ENCODE peak calls at places on chromosomes 2 and 18, in ten cellular contexts. Z is colonic mucosa; T is body of pancreas; E is IMR-90; G is CD8-positive, alpha-beta memory T cell; U is spleen; N is brain microvascular endothelial cell; H is left ventricle myocardium inferior; X is mesendoderm; C is heart right ventricle. P is an unnamed sample.

GRCh38 chr2:174787485-174788205 is 23.4 kb upstream of the CHRNA1 start:
- DNase-seq in G (no peak), E (peak; percentile 100), Z (no peak), U (no peak), C (no peak), N (peak; percentile 96), X (peak; percentile 94), H (no peak), T (no peak), P (peak; percentile 100)

GRCh38 chr2:235378261-235378660 is 115.6 kb upstream of the AGAP1 start:
- DNase-seq in T (peak; percentile 38), U (no peak), N (no peak), C (no peak), E (peak; percentile 10), G (no peak), H (no peak), Z (peak; percentile 59), X (no peak), P (no peak)

GRCh38 chr2:132678498-132678897 is 8.5 kb upstream of the LYPD1 start:
- DNase-seq in T (no peak), E (peak; percentile 56), X (no peak), G (no peak), H (no peak), N (peak; percentile 34), Z (no peak), U (no peak), C (no peak), P (no peak)

GRCh38 chr18:27763936-27764335 is 413.0 kb downstream of the CDH2 start:
- DNase-seq in H (no peak), C (no peak), N (no peak), U (no peak), E (no peak), G (no peak), X (no peak), Z (no peak), T (no peak), P (no peak)

GRCh38 chr2:83594841-83595720 is 864.0 kb downstream of the SUCLG1 start:
- DNase-seq in G (no peak), E (no peak), U (no peak), Z (no peak), H (no peak), T (no peak), N (no peak), C (no peak), X (no peak), P (no peak)

GRCh38 chr2:8525582-8526402 is 156.1 kb upstream of the ID2 start:
- DNase-seq in Z (peak; percentile 89), G (no peak), C (peak; percentile 85), N (peak; percentile 16), U (peak; percentile 90), H (peak; percentile 81), X (peak; percentile 73), E (peak; percentile 12), T (peak; percentile 92), P (no peak)

GRCh38 chr2:176280156-176280555 is 10.9 kb downstream of the MTX2 start:
- DNase-seq in N (no peak), E (no peak), H (no peak), T (no peak), U (no peak), Z (no peak), G (no peak), C (no peak), X (no peak), P (no peak)

GRCh38 chr2:236718207-236718992 is 148.8 kb downstream of the ACKR3 start:
- DNase-seq in Z (no peak), U (no peak), G (no peak), T (no peak), E (peak; percentile 8), N (peak; percentile 27), X (no peak), H (no peak), C (no peak), P (no peak)

GRCh38 chr2:127508621-127509034 is 17.7 kb downstream of the IWS1 start:
- DNase-seq in X (no peak), U (no peak), G (no peak), E (peak; percentile 99), H (peak; percentile 68), N (peak; percentile 95), T (peak; percentile 71), C (peak; percentile 85), Z (peak; percentile 63), P (peak; percentile 51)

GRCh38 chr2:224520064-224520463 is 65.1 kb downstream of the CUL3 start:
- DNase-seq in E (peak; percentile 92), T (no peak), X (no peak), Z (no peak), G (no peak), C (no peak), H (no peak), U (no peak), N (peak; percentile 54), P (no peak)

GRCh38 chr2:111162718-111163331 is 42.1 kb downstream of the BCL2L11 start:
- DNase-seq in C (no peak), Z (no peak), G (no peak), H (no peak), E (peak; percentile 43), X (no peak), U (no peak), N (peak; percentile 14), T (peak; percentile 59), P (no peak)

GRCh38 chr2:45435316-45435715 is 175.8 kb downstream of the SRBD1 start:
- DNase-seq in H (no peak), N (peak; percentile 86), Z (no peak), T (no peak), E (peak; percentile 82), G (no peak), C (no peak), U (no peak), X (no peak), P (no peak)

GRCh38 chr2:102273619-102274211 is 37.6 kb upstream of the IL1RL1 start:
- DNase-seq in G (no peak), C (no peak), X (no peak), T (no peak), U (no peak), E (peak; percentile 67), Z (no peak), N (peak; percentile 68), H (no peak), P (no peak)

GRCh38 chr2:216665240-216665639 is 30.1 kb downstream of the IGFBP5 start:
- DNase-seq in E (no peak), U (no peak), C (peak; percentile 76), T (peak; percentile 77), X (peak; percentile 88), H (no peak), G (no peak), Z (peak; percentile 45), N (no peak), P (no peak)

GRCh38 chr2:164803772-164804466 is 37.7 kb downstream of the COBLL1 start:
- DNase-seq in Z (no peak), C (no peak), H (no peak), X (peak; percentile 93), E (peak; percentile 18), U (no peak), N (no peak), T (no peak), G (no peak), P (no peak)

GRCh38 chr2:3465844-3466481 is 53.4 kb downstream of the ADI1 start:
- DNase-seq in N (peak; percentile 95), C (peak; percentile 49), G (no peak), U (peak; percentile 53), Z (no peak), X (peak; percentile 16), T (no peak), E (peak; percentile 94), H (no peak), P (no peak)
- H3K4me3 ChIP-seq in N (no peak overlapping the region), C (no peak overlapping the region), G (no peak overlapping the region), U (no peak overlapping the region), Z (no peak overlapping the region), X (no peak overlapping the region), T (no peak overlapping the region), E (no peak overlapping the region), H (no peak overlapping the region), P (no peak overlapping the region)

GRCh38 chr2:71451695-71452094 is 1.7 kb upstream of the DYSF start:
- DNase-seq in U (no peak), Z (no peak), N (no peak), T (no peak), C (no peak), E (no peak), H (no peak), G (no peak), X (no peak), P (no peak)
- H3K36me3 ChIP-seq in U (peaks cover 5% of the 10 kb centered on the region), Z (no peaks in the 10 kb centered on the region), N (no peaks in the 10 kb centered on the region), T (no peaks in the 10 kb centered on the region), C (no peaks in the 10 kb centered on the region), E (no peaks in the 10 kb centered on the region), H (no peaks in the 10 kb centered on the region), G (no peaks in the 10 kb centered on the region), X (no peaks in the 10 kb centered on the region), P (no peaks in the 10 kb centered on the region)

GRCh38 chr2:46702537-46702936 is 213.1 kb downstream of the MCFD2 start:
- DNase-seq in Z (no peak), N (no peak), G (no peak), H (no peak), T (no peak), E (no peak), X (no peak), U (no peak), C (no peak), P (no peak)
- H3K4me3 ChIP-seq in Z (no peak overlapping the region), N (no peak overlapping the region), G (no peak overlapping the region), H (no peak overlapping the region), T (no peak overlapping the region), E (no peak overlapping the region), X (no peak overlapping the region), U (no peak overlapping the region), C (no peak overlapping the region), P (no peak overlapping the region)

DNA sequence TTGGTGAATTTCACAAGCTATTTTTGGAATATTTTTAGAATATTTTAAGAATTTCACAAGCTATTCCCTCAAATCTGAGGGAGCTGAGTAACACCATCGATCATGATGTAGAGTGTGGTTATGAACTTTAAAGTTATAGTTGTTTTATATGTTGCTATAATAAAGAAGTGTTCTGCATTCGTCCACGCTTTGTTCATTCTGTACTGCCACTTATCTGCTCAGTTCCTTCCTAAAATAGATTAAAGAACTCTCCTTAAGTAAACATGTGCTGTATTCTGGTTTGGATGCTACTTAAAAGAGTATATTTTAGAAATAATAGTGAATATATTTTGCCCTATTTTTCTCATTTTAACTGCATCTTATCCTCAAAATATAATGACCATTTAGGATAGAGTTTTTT is 15.9 kb downstream of the TYMS start:
- DNase-seq in H (no peak), U (no peak), Z (no peak), G (no peak), E (no peak), C (no peak), X (no peak), T (no peak), N (no peak), P (no peak)
- H3K36me3 ChIP-seq in H (peaks cover 67% of the 10 kb centered on the region), U (peaks cover 100% of the 10 kb centered on the region), Z (no peaks in the 10 kb centered on the region), G (peaks cover 4% of the 10 kb centered on the region), E (peaks cover 39% of the 10 kb centered on the region), C (peaks cover 85% of the 10 kb centered on the region), X (peaks cover 13% of the 10 kb centered on the region), T (no peaks in the 10 kb centered on the region), N (peaks cover 19% of the 10 kb centered on the region), P (peaks cover 97% of the 10 kb centered on the region)

GRCh38 chr2:47346107-47346506 is 56.8 kb upstream of the MSH2 start:
- DNase-seq in Z (no peak), X (peak; percentile 62), G (no peak), H (no peak), U (no peak), T (no peak), E (no peak), N (no peak), C (no peak), P (no peak)
- H3K4me3 ChIP-seq in Z (no peak overlapping the region), X (no peak overlapping the region), G (no peak overlapping the region), H (no peak overlapping the region), U (no peak overlapping the region), T (no peak overlapping the region), E (no peak overlapping the region), N (no peak overlapping the region), C (no peak overlapping the region), P (no peak overlapping the region)